ENCODE peak calls at places on chromosomes 11 and 22, in six cellular contexts. D is K562, B is SK-N-SH, N is HCT116, Q is H1, A is GM12878. O is an unnamed sample.

GRCh38 chr11:2401436-2401984 is 960 bp downstream of the TSSC4 start:
- DNase-seq in D (no peak), B (no peak), N (no peak), Q (no peak), A (no peak), O (no peak)

GRCh38 chr11:2027710-2028109 is 30.1 kb upstream of the H19 start:
- DNase-seq in D (no peak), B (no peak), N (no peak), Q (no peak), A (no peak), O (no peak)

GRCh38 chr11:79097279-79097875 is 343.5 kb downstream of the TENM4 start:
- DNase-seq in D (no peak), B (no peak), N (no peak), Q (no peak), A (no peak), O (no peak)

GRCh38 chr22:50252081-50253045 is 1.3 kb upstream of the HDAC10 start:
- DNase-seq in D (no peak), B (peak), N (no peak), Q (peak), A (no peak), O (no peak)

GRCh38 chr22:42039271-42039670 is 31.3 kb downstream of the NAGA start:
- DNase-seq in D (no peak), B (no peak), N (no peak), Q (no peak), A (no peak), O (no peak)

GRCh38 chr11:62157603-62158002 is 32.4 kb upstream of the SCGB1D1 start:
- DNase-seq in D (no peak), B (no peak), N (no peak), Q (no peak), A (no peak), O (no peak)

GRCh38 chr11:30798547-30799236 is 212.5 kb upstream of the MPPED2 start:
- DNase-seq in D (no peak), B (no peak), N (no peak), Q (no peak), A (no peak), O (no peak)

GRCh38 chr11:63871962-63872832 is 33.3 kb downstream of the MARK2 start:
- DNase-seq in D (peak), B (peak), N (peak), Q (no peak), A (peak), O (no peak)

GRCh38 chr11:12724301-12725046 is 50.3 kb downstream of the TEAD1 start:
- DNase-seq in D (peak), B (peak), N (peak), Q (peak), A (no peak), O (peak)

GRCh38 chr11:112525844-112526590 is 265.4 kb upstream of the PLET1 start:
- DNase-seq in D (no peak), B (no peak), N (no peak), Q (no peak), A (no peak), O (no peak)

GRCh38 chr22:19657252-19658056 is 56.8 kb upstream of the SEPTIN5 start:
- DNase-seq in D (no peak), B (no peak), N (no peak), Q (peak), A (no peak), O (no peak)

GRCh38 chr22:19658967-19659804 is 55.1 kb upstream of the SEPTIN5 start:
- DNase-seq in D (peak), B (no peak), N (no peak), Q (no peak), A (no peak), O (no peak)

GRCh38 chr22:19656541-19657251 is 57.6 kb upstream of the SEPTIN5 start:
- DNase-seq in D (no peak), B (no peak), N (no peak), Q (peak), A (no peak), O (no peak)

GRCh38 chr22:19659805-19660345 is 54.4 kb upstream of the SEPTIN5 start:
- DNase-seq in D (peak), B (no peak), N (no peak), Q (no peak), A (no peak), O (no peak)

GRCh38 chr22:19658057-19658966 is 56.0 kb upstream of the SEPTIN5 start:
- DNase-seq in D (peak), B (no peak), N (no peak), Q (no peak), A (no peak), O (no peak)
- TF ChIP-seq YY1 in D (no peak), B (no peak), N (no peak), Q (no peak), A (no peak), O (no peak)

GRCh38 chr11:20617346-20617745 is 17.9 kb downstream of the SLC6A5 start:
- DNase-seq in D (no peak), B (peak), N (no peak), Q (no peak), A (no peak), O (no peak)
- TF ChIP-seq YY1 in D (no peak), B (no peak), N (no peak), Q (no peak), A (no peak), O (no peak)

GRCh38 chr11:119641991-119642745 is 86.8 kb downstream of the NECTIN1 start:
- DNase-seq in D (peak), B (peak), N (peak), Q (no peak), A (no peak), O (no peak)
- TF ChIP-seq YY1 in D (no peak), B (no peak), N (no peak), Q (no peak), A (no peak), O (no peak)

GRCh38 chr22:39916496-39916895 is 15.6 kb downstream of the GRAP2 start:
- DNase-seq in D (no peak), B (no peak), N (no peak), Q (no peak), A (no peak), O (no peak)
- TF ChIP-seq YY1 in D (no peak), B (no peak), N (no peak), Q (no peak), A (no peak), O (no peak)

GRCh38 chr11:70820311-70820710 is 422.0 kb downstream of the CTTN start:
- DNase-seq in D (no peak), B (no peak), N (no peak), Q (no peak), A (no peak), O (no peak)
- TF ChIP-seq YY1 in D (no peak), B (no peak), N (no peak), Q (no peak), A (no peak), O (no peak)

GRCh38 chr11:125022551-125022950 is 40.6 kb upstream of the SLC37A2 start:
- DNase-seq in D (no peak), B (no peak), N (no peak), Q (no peak), A (no peak), O (no peak)
- TF ChIP-seq YY1 in D (no peak), B (no peak), N (no peak), Q (no peak), A (no peak), O (no peak)

GRCh38 chr11:102110761-102111010 is 439 bp downstream of the YAP1 start:
- DNase-seq in D (no peak), B (no peak), N (no peak), Q (no peak), A (no peak), O (no peak)

GRCh38 chr11:102111011-102111786 is 952 bp downstream of the YAP1 start:
- DNase-seq in D (no peak), B (peak), N (no peak), Q (peak), A (no peak), O (peak)

GRCh38 chr11:102112654-102112926 is 2.3 kb downstream of the YAP1 start:
- DNase-seq in D (no peak), B (no peak), N (no peak), Q (peak), A (no peak), O (no peak)

GRCh38 chr11:102109896-102110760 is at the start of gene YAP1:
- DNase-seq in D (peak), B (peak), N (peak), Q (peak), A (no peak), O (peak)

DNA sequence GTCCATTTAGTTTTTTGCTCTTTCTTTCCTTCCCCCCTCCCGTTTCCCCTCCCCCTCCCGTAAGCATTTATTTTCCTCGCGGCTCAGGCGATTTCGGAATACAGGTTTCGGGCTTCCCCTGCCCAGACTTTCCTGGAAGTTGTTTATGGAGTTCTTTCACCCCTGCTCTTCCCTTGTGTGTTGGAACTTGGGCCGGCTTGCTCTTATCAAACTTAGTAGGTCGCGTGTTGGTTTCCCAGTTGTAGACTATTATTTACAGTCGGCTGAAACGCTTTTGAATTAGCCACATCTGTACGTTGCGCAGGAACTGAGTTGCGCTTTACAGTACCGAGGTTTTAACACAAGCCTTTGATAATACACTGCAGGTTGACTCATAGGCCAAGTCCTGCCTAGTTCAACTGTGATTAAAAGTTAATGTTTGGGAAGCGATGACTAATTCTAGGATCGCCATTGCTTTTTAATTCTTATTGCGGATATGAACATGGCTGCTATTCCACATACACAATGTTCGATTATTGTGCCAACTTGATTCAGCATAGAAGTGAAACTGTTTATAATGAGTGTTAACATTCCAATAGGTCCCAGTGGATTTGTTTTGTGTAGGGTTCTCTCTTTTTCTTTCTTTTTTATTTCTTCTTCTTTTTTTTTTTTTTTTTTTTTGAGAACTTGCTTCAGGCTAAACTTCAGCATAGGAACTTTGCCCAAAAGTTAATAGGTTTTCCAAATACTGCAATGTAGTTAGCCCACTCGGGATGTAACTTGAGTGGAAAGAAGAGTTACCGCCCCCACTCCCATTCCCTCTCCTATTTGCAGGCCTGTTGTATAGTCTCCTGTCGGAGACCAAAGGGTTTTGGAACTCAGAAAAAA is 1.8 kb downstream of the YAP1 start:
- DNase-seq in D (no peak), B (no peak), N (peak), Q (no peak), A (no peak), O (no peak)
- TF ChIP-seq YY1 in D (no peak), B (peak), N (peak), Q (no peak), A (no peak), O (no peak)

GRCh38 chr11:96228472-96228871 is 114.5 kb downstream of the MAML2 start:
- DNase-seq in D (no peak), B (no peak), N (peak), Q (no peak), A (no peak), O (no peak)
- TF ChIP-seq YY1 in D (no peak), B (peak), N (no peak), Q (no peak), A (no peak), O (no peak)

DNA sequence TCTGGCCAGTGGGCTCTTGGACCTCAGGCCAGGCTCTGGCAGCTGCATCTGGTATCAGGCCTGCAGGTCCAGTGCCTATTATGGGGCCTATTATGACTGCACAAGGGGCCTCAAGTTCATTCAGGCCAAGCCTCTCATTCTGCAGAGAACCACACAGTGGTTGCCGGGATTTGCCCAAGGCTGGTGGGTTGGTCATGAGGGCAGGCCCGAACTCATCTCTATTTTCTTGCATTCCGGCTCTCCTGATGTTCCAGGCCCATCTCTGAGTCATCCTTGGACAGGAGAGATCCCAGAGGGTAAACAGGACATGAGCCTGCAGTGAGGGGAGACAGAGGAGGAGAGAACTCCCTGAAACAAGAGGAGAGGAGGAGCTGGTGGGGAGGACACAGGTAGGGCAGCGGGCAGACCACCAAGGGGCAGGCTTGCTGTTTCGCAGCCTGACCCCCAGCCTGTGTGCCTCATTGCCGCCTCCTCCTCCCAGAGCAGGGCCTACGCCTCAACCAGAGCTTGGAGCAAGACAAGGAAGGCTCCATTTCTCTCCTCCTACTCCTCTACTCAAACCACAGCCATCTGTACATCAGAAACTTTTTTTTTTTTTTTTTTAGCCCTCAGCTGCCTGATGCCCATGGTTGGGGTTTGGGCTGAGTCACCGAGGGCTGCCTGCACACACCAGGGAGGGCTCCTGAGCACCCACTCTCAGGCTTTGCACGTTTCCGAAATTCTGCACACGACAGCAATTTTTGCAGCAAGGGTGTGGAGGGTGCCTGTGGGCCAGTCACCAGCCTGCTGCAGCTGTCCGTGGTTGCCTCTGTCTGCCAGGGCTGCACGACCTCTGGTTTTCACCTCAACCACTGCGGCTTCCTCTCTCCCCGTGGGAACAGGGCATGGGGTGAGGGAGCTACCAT is 12.7 kb upstream of the TREH start:
- DNase-seq in D (no peak), B (no peak), N (no peak), Q (no peak), A (peak), O (no peak)
- TF ChIP-seq YY1 in D (no peak), B (no peak), N (no peak), Q (no peak), A (peak), O (no peak)

O was measured in NT2/D1.